ENCODE peak calls at places on chromosome 18, in five cellular contexts. N, K, W, O and I are unnamed samples.

GRCh38 chr18:421236-422155 is 79.0 kb downstream of the COLEC12 start:
- DNase-seq in N (peak; percentile 21), K (no peak), W (no peak), O (peak; percentile 29), I (no peak)

GRCh38 chr18:2847341-2848144 is 737 bp downstream of the EMILIN2 start:
- DNase-seq in N (peak; percentile 46), K (peak; percentile 58), W (peak; percentile 42), O (peak; percentile 58), I (no peak)

GRCh38 chr18:22468554-22468891 is 50.8 kb upstream of the CTAGE1 start:
- DNase-seq in N (no peak), K (no peak), W (no peak), O (no peak), I (no peak)

GRCh38 chr18:9673296-9674251 is 34.5 kb upstream of the RAB31 start:
- DNase-seq in N (peak; percentile 57), K (peak; percentile 86), W (no peak), O (peak; percentile 82), I (peak; percentile 96)

GRCh38 chr18:59927246-59927825 is 27.5 kb downstream of the PMAIP1 start:
- DNase-seq in N (no peak), K (peak; percentile 84), W (no peak), O (no peak), I (peak; percentile 92)

GRCh38 chr18:76589309-76589708 is 94.3 kb upstream of the ZNF516 start:
- DNase-seq in N (no peak), K (no peak), W (no peak), O (no peak), I (no peak)

GRCh38 chr18:62409821-62410220 is 84.7 kb downstream of the TNFRSF11A start:
- DNase-seq in N (no peak), K (no peak), W (no peak), O (no peak), I (no peak)

GRCh38 chr18:45068563-45069191 is 388.0 kb downstream of the SETBP1 start:
- DNase-seq in N (no peak), K (no peak), W (no peak), O (no peak), I (no peak)

GRCh38 chr18:51617572-51618260 is 420.2 kb upstream of the MEX3C start:
- DNase-seq in N (no peak), K (no peak), W (no peak), O (no peak), I (no peak)

GRCh38 chr18:28834889-28835288 is 658.0 kb upstream of the CDH2 start:
- DNase-seq in N (no peak), K (no peak), W (no peak), O (peak; percentile 24), I (no peak)

GRCh38 chr18:23864620-23865019 is 149.9 kb upstream of the TTC39C start:
- DNase-seq in N (no peak), K (no peak), W (no peak), O (no peak), I (no peak)

GRCh38 chr18:28175930-28176673 is 828 bp downstream of the CDH2 start:
- DNase-seq in N (peak; percentile 43), K (no peak), W (peak; percentile 21), O (peak; percentile 46), I (no peak)

GRCh38 chr18:2981212-2981728 is 31.7 kb downstream of the LPIN2 start:
- DNase-seq in N (no peak), K (no peak), W (no peak), O (peak; percentile 99), I (no peak)

GRCh38 chr18:9596257-9596656 is 18.1 kb downstream of the PPP4R1 start:
- DNase-seq in N (no peak), K (no peak), W (no peak), O (peak; percentile 46), I (no peak)